ENCODE peak calls at places on chromosome 17, in four cellular contexts. One of them, this sample, is unnamed.

GRCh38 chr17:30158896-30159625 is 42.4 kb downstream of the NSRP1 start:
- DNase-seq in adrenal gland: no peak
- DNase-seq in right lobe of liver: no peak
- DNase-seq in H1: no peak
- DNase-seq in this sample: no peak

GRCh38 chr17:28748852-28749515 is 5.2 kb downstream of the TRAF4 start:
- DNase-seq in adrenal gland: no peak
- DNase-seq in right lobe of liver: no peak
- DNase-seq in H1: no peak
- DNase-seq in this sample: no peak

GRCh38 chr17:30520436-30520835 is 43.2 kb downstream of the GOSR1 start:
- DNase-seq in adrenal gland: no peak
- DNase-seq in right lobe of liver: no peak
- DNase-seq in H1: no peak
- DNase-seq in this sample: no peak

GRCh38 chr17:74245145-74245817 is 28.8 kb upstream of the DNAI2 start:
- DNase-seq in adrenal gland: no peak
- DNase-seq in right lobe of liver: no peak
- DNase-seq in H1: peak
- DNase-seq in this sample: no peak

GRCh38 chr17:17104494-17104893 is 62.2 kb downstream of the MPRIP start:
- DNase-seq in adrenal gland: no peak
- DNase-seq in right lobe of liver: no peak
- DNase-seq in H1: no peak
- DNase-seq in this sample: no peak

GRCh38 chr17:27319536-27320221 is 25.8 kb downstream of the WSB1 start:
- DNase-seq in adrenal gland: peak
- DNase-seq in right lobe of liver: peak
- DNase-seq in H1: peak
- DNase-seq in this sample: no peak

GRCh38 chr17:1201132-1201702 is 21.4 kb upstream of the ABR start:
- DNase-seq in adrenal gland: no peak
- DNase-seq in right lobe of liver: no peak
- DNase-seq in H1: no peak
- DNase-seq in this sample: no peak

GRCh38 chr17:35189291-35189690 is 4.9 kb downstream of the SLC35G3 start:
- DNase-seq in adrenal gland: no peak
- DNase-seq in right lobe of liver: no peak
- DNase-seq in H1: no peak
- DNase-seq in this sample: no peak

GRCh38 chr17:54860617-54861468 is 39.8 kb upstream of the TOM1L1 start:
- DNase-seq in adrenal gland: no peak
- DNase-seq in right lobe of liver: no peak
- DNase-seq in H1: no peak
- DNase-seq in this sample: no peak

GRCh38 chr17:45221997-45222272 is 250 bp downstream of the FMNL1 start:
- DNase-seq in adrenal gland: no peak
- DNase-seq in right lobe of liver: no peak
- DNase-seq in H1: no peak
- DNase-seq in this sample: no peak

GRCh38 chr17:39927101-39927927 is at the start of the genes LRRC3C and ORMDL3:
- DNase-seq in adrenal gland: peak
- DNase-seq in right lobe of liver: peak
- DNase-seq in H1: peak
- DNase-seq in this sample: peak
- TF ChIP-seq POLR2A in adrenal gland: peak
- TF ChIP-seq POLR2A in right lobe of liver: peak
- TF ChIP-seq POLR2A in H1: peak
- TF ChIP-seq POLR2A in this sample: peak

GRCh38 chr17:3920940-3921852 is 4.9 kb upstream of the P2RX1 start:
- DNase-seq in adrenal gland: no peak
- DNase-seq in right lobe of liver: no peak
- DNase-seq in H1: no peak
- DNase-seq in this sample: no peak
- TF ChIP-seq POLR2A in adrenal gland: no peak
- TF ChIP-seq POLR2A in right lobe of liver: no peak
- TF ChIP-seq POLR2A in H1: no peak
- TF ChIP-seq POLR2A in this sample: no peak

DNA sequence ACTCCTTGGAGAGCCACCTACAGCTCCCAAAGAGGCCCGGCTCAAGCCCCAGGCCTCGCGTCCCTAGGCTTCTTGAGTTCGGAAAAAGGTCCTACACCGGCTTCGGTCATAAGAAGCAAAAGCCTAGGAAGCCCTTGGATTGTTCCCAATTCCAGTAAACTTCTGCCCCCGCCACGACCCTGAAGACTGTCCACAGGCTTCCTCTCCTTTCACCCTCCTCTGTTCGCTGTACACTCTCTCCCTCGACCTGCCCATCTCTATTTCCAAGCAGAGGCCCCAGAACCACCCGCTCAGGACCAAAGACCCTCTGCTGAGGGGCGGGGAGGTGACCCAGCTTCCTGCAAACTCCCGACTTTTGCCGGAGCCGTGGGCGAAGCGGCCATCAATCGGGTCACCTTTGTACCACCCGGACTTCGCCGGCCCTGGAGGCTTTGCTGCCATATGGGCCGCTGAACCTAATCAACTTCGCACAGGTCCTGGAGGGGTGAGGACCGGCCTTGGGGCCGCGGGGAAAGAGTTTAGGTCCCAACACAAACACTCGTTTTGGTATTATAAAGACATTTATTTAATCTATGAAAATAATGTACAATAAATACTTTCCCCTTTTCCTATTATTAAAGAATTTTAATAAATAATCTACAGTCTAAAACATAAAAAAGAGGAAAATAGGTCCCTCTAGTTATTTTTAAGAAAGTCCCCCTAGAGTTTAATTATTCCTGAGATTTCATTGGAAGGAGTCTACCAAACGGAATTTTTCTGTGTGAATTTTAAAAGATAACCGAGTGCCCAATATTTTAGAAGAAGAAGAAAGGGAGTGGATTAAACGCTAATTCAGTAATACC is 2.6 kb downstream of the HOXB2 start:
- DNase-seq in adrenal gland: no peak
- DNase-seq in right lobe of liver: no peak
- DNase-seq in H1: no peak
- DNase-seq in this sample: no peak
- TF ChIP-seq POLR2A in adrenal gland: no peak
- TF ChIP-seq POLR2A in right lobe of liver: no peak
- TF ChIP-seq POLR2A in H1: no peak
- TF ChIP-seq POLR2A in this sample: no peak

GRCh38 chr17:8504460-8505207 is 69.0 kb downstream of the NDEL1 start:
- DNase-seq in adrenal gland: no peak
- DNase-seq in right lobe of liver: no peak
- DNase-seq in H1: no peak
- DNase-seq in this sample: no peak
- TF ChIP-seq POLR2A in adrenal gland: no peak
- TF ChIP-seq POLR2A in right lobe of liver: no peak
- TF ChIP-seq POLR2A in H1: no peak
- TF ChIP-seq POLR2A in this sample: no peak

DNA sequence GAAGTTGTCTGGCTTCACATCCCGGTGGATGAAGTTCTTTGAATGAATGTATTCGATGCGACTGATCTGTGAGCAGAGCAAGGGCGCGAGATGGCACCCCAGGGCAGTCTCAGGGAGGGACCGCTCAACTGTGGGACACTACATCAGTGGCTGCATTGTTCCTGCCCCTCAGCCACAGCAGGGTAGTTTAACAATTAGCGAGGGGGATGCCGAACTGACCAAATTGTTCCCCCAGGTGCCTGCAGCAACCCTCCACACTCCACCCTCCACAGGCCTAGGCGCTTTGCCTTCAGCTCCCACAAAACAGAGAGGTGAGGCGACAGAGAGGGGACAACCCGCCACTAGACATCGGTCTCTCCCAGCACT is 20.3 kb downstream of the CSNK1D start:
- DNase-seq in adrenal gland: no peak
- DNase-seq in right lobe of liver: no peak
- DNase-seq in H1: no peak
- DNase-seq in this sample: no peak
- TF ChIP-seq POLR2A in adrenal gland: no peak
- TF ChIP-seq POLR2A in right lobe of liver: no peak
- TF ChIP-seq POLR2A in H1: no peak
- TF ChIP-seq POLR2A in this sample: no peak

DNA sequence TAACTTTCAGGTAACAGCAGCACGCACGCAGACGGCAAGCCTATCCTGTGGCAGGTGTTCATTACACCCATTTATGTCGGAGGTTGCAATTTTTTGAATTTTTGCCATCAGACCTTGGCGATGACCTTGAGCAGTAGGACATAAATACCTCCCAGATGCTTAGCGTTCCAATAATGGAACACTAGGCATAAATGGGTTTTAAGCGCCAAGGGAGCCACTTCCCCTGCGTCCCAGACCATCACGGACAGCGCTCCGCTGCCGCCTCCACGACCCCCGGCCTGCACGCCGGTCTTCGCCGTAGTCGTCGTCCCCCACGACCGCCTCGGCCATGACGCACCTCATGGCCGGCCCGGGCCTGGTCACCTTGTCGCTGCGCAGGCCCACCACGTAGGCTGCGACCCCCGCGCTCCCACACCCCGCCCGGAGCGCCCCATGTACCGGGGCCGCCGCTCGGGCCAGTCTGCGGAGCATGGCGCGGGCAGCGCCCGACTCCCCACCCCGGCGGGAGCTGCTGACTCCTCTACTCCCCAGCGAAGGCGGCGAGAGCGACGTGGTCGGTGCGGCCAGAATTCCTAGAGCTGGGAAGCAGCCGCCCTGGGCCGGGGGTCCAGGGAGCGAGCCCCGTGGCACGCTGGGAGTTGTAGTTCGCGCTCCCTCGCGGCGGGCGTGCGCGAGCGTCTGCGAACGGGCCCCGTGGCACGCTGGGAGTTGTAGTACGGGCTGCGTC is 22.7 kb downstream of the TMEM235 start:
- DNase-seq in adrenal gland: peak
- DNase-seq in right lobe of liver: peak
- DNase-seq in H1: peak
- DNase-seq in this sample: peak
- TF ChIP-seq POLR2A in adrenal gland: peak
- TF ChIP-seq POLR2A in right lobe of liver: peak
- TF ChIP-seq POLR2A in H1: peak
- TF ChIP-seq POLR2A in this sample: peak